ENCODE peak calls at places on chromosomes 3 and 15, in ten cellular contexts. Q is naive thymus-derived CD8-positive, alpha-beta T cell; B is midbrain; K is stimulated activated CD8-positive, alpha-beta memory T cell treated with anti-CD3 and anti-CD28 coated beads, Interleukin-15, amount 100 ng/mL, for 4 hours; E is pulmonary artery endothelial cell; P is naive thymus-derived CD4-positive, alpha-beta T cell; M is ACHN; F is HFFc6; Y is hypothalamus; X is left cardiac atrium. O is an unnamed sample.
A peak's percentile ranks its signal among the peaks of the same experiment; 100 is the strongest.

GRCh38 chr3:52218953-52219650 is 6.3 kb downstream of the TLR9 start:
- DNase-seq in Q (no peak), B (no peak), K (no peak), E (no peak), P (no peak), M (no peak), F (no peak), Y (no peak), X (no peak), O (no peak)

GRCh38 chr15:38886315-38887163 is 321.9 kb upstream of the RASGRP1 start:
- DNase-seq in Q (no peak), B (no peak), K (no peak), E (no peak), P (no peak), M (peak; percentile 39), F (peak; percentile 81), Y (no peak), X (no peak), O (no peak)

GRCh38 chr15:43169888-43170287 is 15.3 kb upstream of the CCNDBP1 start:
- DNase-seq in Q (no peak), B (no peak), K (no peak), E (no peak), P (no peak), M (no peak), F (no peak), Y (no peak), X (no peak), O (no peak)

GRCh38 chr3:51610708-51611107 is 60.3 kb upstream of the TEX264 start:
- DNase-seq in Q (no peak), B (no peak), K (no peak), E (no peak), P (no peak), M (no peak), F (no peak), Y (no peak), X (no peak), O (no peak)

GRCh38 chr3:13470894-13471574 is 9.1 kb upstream of the HDAC11 start:
- DNase-seq in Q (no peak), B (no peak), K (no peak), E (no peak), P (no peak), M (no peak), F (no peak), Y (no peak), X (no peak), O (no peak)

GRCh38 chr3:126321490-126321889 is 35.7 kb downstream of the KLF15 start:
- DNase-seq in Q (no peak), B (no peak), K (no peak), E (no peak), P (no peak), M (no peak), F (no peak), Y (no peak), X (no peak), O (no peak)

GRCh38 chr15:60526127-60526616 is 47.2 kb upstream of the ICE2 start:
- DNase-seq in Q (no peak), B (no peak), K (no peak), E (no peak), P (no peak), M (no peak), F (peak; percentile 3), Y (no peak), X (peak; percentile 49), O (no peak)

GRCh38 chr3:156300929-156301806 is 180.8 kb downstream of the KCNAB1 start:
- DNase-seq in Q (no peak), B (peak; percentile 14), K (no peak), E (no peak), P (no peak), M (no peak), F (no peak), Y (no peak), X (no peak), O (no peak)

GRCh38 chr3:141201122-141201521 is 30.5 kb upstream of the PXYLP1 start:
- DNase-seq in Q (no peak), B (no peak), K (no peak), E (no peak), P (no peak), M (no peak), F (no peak), Y (no peak), X (no peak), O (no peak)

GRCh38 chr3:15271030-15271429 is 61.4 kb downstream of the SH3BP5 start:
- DNase-seq in Q (no peak), B (no peak), K (no peak), E (no peak), P (no peak), M (no peak), F (no peak), Y (no peak), X (no peak), O (no peak)

GRCh38 chr3:197226179-197226578 is 72.2 kb downstream of the DLG1 start:
- DNase-seq in Q (no peak), B (no peak), K (no peak), E (no peak), P (no peak), M (peak; percentile 16), F (no peak), Y (no peak), X (no peak), O (no peak)

GRCh38 chr3:148681080-148681479 is 16.6 kb upstream of the AGTR1 start:
- DNase-seq in Q (no peak), B (no peak), K (no peak), E (no peak), P (no peak), M (no peak), F (no peak), Y (no peak), X (no peak), O (no peak)

GRCh38 chr3:12301031-12301430 is 12.2 kb downstream of the PPARG start:
- DNase-seq in Q (no peak), B (no peak), K (no peak), E (no peak), P (no peak), M (no peak), F (no peak), Y (no peak), X (no peak), O (no peak)

GRCh38 chr15:49023354-49023753 is 22.9 kb downstream of the SECISBP2L start:
- DNase-seq in Q (no peak), B (no peak), K (no peak), E (no peak), P (no peak), M (no peak), F (no peak), Y (no peak), X (no peak), O (no peak)

GRCh38 chr3:162262145-162262544 is 765.5 kb downstream of the OTOL1 start:
- DNase-seq in Q (no peak), B (no peak), K (no peak), E (no peak), P (no peak), M (no peak), F (no peak), Y (no peak), X (no peak), O (no peak)

GRCh38 chr15:58232273-58233065 is 94.3 kb downstream of the AQP9 start:
- DNase-seq in Q (no peak), B (no peak), K (no peak), E (no peak), P (no peak), M (no peak), F (no peak), Y (no peak), X (no peak), O (no peak)

GRCh38 chr15:25345943-25346342 is 92.9 kb downstream of the UBE3A start:
- DNase-seq in Q (no peak), B (peak; percentile 22), K (no peak), E (no peak), P (no peak), M (peak; percentile 20), F (no peak), Y (peak; percentile 35), X (peak; percentile 29), O (peak; percentile 44)

GRCh38 chr3:78101363-78101762 is 1061.5 kb downstream of the ROBO2 start:
- DNase-seq in Q (no peak), B (no peak), K (no peak), E (no peak), P (no peak), M (no peak), F (peak; percentile 42), Y (no peak), X (no peak), O (no peak)

GRCh38 chr3:117868766-117869165 is 1159.2 kb downstream of the TUSC7 start:
- DNase-seq in Q (no peak), B (no peak), K (no peak), E (no peak), P (no peak), M (no peak), F (no peak), Y (no peak), X (no peak), O (no peak)

GRCh38 chr3:156862338-156862737 is 36.2 kb downstream of the LEKR1 start:
- DNase-seq in Q (no peak), B (no peak), K (no peak), E (no peak), P (no peak), M (no peak), F (no peak), Y (no peak), X (no peak), O (no peak)

GRCh38 chr15:22887157-22887951 is 48.9 kb downstream of the NIPA2 start:
- DNase-seq in Q (no peak), B (no peak), K (no peak), E (no peak), P (no peak), M (no peak), F (peak; percentile 84), Y (no peak), X (peak; percentile 44), O (no peak)

GRCh38 chr15:45664451-45664850 is 29.6 kb downstream of the SQOR start:
- DNase-seq in Q (no peak), B (no peak), K (no peak), E (no peak), P (no peak), M (no peak), F (no peak), Y (no peak), X (no peak), O (no peak)

GRCh38 chr15:29600262-29600661 is 222.0 kb downstream of the TJP1 start:
- DNase-seq in Q (no peak), B (no peak), K (no peak), E (no peak), P (no peak), M (no peak), F (no peak), Y (no peak), X (no peak), O (no peak)

GRCh38 chr3:56355570-56356185 is 112.6 kb downstream of the ERC2 start:
- DNase-seq in Q (no peak), B (no peak), K (no peak), E (no peak), P (no peak), M (no peak), F (no peak), Y (no peak), X (no peak), O (no peak)

O was measured in anterior cingulate cortex.